ENCODE peak calls at places on chromosomes 11 and 22, in four cellular contexts. B, Q, N and H are unnamed samples.

GRCh38 chr11:15674756-15675155 is 560.0 kb downstream of the INSC start:
- DNase-seq in B (no peak), N (no peak), Q (no peak), H (no peak)

GRCh38 chr11:721347-721912 is 15.4 kb downstream of the EPS8L2 start:
- DNase-seq in Q (no peak), B (no peak), N (no peak), H (peak)

GRCh38 chr11:29159552-29160465 is 857.0 kb downstream of the KCNA4 start:
- DNase-seq in N (peak), Q (peak), B (peak), H (peak)

GRCh38 chr22:49713003-49713402 is 114.7 kb downstream of the BRD1 start:
- DNase-seq in N (no peak), Q (no peak), B (no peak), H (no peak)

GRCh38 chr11:26121466-26121865 is 210.5 kb upstream of the ANO3 start:
- DNase-seq in Q (no peak), N (no peak), B (no peak), H (no peak)

GRCh38 chr11:113985906-113986305 is 11.0 kb downstream of the HTR3A start:
- DNase-seq in Q (no peak), N (no peak), B (no peak), H (no peak)

GRCh38 chr22:40107244-40107643 is 70.5 kb upstream of the TNRC6B start:
- DNase-seq in N (no peak), B (no peak), Q (no peak), H (no peak)

GRCh38 chr22:38215156-38216038 is 13.6 kb downstream of the MAFF start:
- DNase-seq in N (no peak), Q (no peak), B (no peak), H (no peak)

GRCh38 chr11:75152651-75153553 is 2.0 kb downstream of the SLCO2B1 start:
- DNase-seq in Q (no peak), B (no peak), N (no peak), H (no peak)

GRCh38 chr11:65617136-65617850 is 1.7 kb downstream of the PCNX3 start:
- DNase-seq in B (no peak), Q (no peak), N (no peak), H (no peak)

GRCh38 chr22:24181088-24181995 is at the start of gene SUSD2:
- DNase-seq in N (no peak), Q (no peak), B (peak), H (peak)

GRCh38 chr22:27241430-27242110 is 560.0 kb downstream of the MN1 start:
- DNase-seq in B (no peak), Q (no peak), N (no peak), H (no peak)

GRCh38 chr22:35076648-35077047 is 10.7 kb downstream of the ISX start:
- DNase-seq in B (no peak), N (no peak), Q (no peak), H (no peak)

DNA sequence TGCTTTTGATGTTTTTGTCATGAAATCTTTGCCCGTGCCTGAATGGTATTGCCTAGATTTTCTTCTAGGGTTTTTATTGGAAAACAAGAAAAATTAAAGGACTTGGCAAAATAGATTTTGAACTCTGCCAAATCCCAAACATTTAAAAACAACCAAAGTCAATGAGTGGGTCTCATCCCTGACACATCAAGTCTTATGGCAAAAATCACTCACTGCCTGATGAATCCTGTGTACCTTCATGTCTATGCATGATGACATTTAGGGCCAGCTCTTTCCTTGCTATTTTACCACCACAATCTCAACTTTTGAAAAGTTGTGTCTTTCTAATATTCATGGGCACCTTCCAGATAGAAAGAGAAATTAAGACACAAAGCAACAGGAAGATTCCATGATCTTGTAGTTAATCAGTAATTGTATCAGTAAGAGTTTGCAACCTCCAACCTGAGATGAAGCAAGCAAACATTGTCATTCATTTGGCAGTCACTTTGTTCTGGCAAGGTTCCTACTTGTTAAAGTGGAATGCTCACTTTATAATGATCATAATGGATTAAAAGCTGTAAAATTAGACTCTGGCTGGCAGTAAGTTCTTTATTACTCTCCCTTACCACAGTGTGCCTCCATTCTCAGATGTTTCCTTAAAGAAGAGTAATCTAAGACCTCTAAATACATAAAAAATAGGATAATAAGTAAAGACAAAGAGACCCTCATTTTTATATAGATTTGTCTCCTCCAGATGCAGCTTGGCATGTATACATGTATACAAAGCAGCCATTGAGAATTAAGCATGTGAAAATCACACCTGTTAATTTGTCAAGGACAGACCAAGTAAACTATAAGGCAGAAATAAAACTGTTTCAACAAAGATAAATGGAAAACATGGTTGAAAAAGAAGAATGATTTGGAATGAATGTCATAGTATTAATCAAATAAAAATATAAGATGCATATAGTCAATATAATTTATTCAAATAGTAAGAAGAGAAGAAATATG is 51.6 kb downstream of the ETS1 start:
- DNase-seq in B (no peak), N (no peak), Q (no peak), H (no peak)
- H3K9ac ChIP-seq in B (no peak), N (no peak), Q (no peak), H (no peak)

GRCh38 chr11:77438487-77438886 is 35.4 kb downstream of the PAK1 start:
- DNase-seq in B (no peak), Q (no peak), N (no peak), H (no peak)
- H3K9ac ChIP-seq in B (no peak), Q (no peak), N (no peak), H (no peak)

DNA sequence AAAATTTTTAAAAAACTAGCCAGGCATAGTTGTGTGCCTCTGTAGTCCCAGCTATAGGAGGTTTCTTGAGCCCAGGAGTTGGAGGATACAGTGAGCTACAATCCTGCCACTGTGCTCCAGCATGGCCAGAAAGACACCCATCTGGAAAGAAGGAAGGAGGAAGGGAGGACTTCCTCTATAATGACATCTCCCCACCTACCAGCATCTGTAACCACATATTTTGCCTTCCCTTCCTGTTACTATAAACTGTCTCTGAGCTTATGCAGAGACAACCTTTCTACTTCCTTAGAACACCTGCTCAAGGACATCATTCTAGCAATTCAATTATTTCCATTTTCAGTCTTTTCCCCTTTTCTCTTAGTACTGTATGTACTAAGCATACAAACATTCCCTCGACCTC is 2.2 kb upstream of the NUP160 start:
- DNase-seq in B (no peak), N (no peak), Q (no peak), H (no peak)
- H3K9ac ChIP-seq in B (no peak), N (no peak), Q (no peak), H (no peak)

DNA sequence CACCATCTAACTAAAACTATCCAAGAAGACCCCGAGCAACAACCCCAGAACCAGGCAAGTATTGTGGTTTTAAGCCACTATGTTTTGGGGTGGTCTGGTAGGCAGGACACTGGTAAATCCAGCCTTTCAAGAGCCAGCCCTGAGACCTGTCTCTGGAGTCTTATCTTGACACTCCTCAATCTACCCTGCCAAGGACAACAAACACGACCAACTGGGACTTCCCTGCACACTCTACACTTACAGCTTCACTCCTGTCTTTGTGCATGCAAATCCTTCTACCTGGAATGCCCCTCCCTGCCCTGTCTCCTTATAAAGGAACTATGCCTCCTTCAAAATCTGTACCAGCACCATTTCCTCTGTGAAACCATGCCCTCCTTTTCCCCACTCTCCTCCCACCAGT is 107.3 kb downstream of the RPL27A start:
- DNase-seq in B (no peak), Q (no peak), N (no peak), H (no peak)
- H3K9ac ChIP-seq in B (no peak), Q (no peak), N (no peak), H (no peak)

DNA sequence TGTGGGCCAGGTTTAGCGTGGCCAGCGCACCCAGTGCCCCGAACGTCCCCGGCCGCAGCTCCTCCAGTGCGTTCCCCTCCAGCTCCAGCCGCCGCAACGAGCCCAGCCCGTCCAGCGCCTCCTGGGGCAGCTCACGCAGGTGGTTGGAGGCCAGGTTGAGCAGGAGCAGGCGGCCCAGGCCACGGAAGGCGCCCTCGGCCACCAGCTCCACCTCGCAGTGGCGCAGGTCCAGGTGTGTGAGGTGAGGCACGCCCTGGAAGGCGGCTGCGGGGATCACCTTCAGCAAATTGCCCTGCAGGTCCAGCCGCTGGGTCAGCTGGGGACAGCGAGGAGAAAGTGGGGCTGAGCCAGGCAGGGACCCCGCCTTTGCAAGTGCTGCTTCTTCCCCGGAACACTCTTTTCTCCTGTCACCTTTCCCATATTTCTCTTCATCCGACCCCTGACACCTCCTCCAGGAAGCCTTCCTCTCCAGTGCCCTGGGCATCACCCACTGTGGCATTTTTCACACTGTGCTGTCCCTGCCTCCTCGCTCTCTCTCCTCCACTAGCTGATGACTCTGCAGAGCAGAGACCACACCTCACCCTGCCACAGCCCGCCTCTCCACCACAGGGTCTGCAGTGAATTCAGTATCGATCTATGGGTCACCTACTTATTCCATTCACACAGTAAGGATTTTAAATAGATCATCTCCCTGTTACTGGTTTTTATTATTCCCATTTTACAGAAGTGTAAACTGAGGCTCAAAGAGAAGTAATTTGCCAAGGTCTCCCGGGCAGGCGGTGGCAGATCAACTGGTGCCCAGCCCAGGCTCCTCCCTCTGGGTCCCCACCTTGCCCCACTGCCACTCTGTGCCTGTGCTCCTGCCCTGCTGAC is 1.9 kb downstream of the CHADL start:
- DNase-seq in Q (no peak), B (no peak), N (no peak), H (no peak)
- H3K9ac ChIP-seq in Q (peak), B (peak), N (peak), H (no peak)

DNA sequence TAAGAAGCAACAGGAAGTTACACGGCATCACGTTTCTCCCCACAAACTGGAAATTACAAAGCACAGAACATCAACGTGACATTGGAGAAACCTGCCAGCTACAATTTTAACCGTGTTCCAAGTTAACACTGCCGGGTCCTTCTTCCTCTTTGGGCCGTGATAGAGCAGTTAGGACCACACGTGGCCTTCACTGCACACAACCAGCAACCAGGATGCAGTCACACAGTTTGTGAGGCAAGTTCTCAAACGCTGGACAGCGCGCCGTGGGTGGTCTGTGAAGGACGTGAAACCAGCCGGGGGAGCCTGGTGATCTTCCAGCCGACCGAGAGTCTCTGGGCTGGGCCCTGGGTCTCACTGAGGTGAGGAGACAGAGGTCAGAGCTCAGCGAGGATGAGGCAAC is 14.6 kb downstream of the C11orf21 start:
- DNase-seq in B (no peak), Q (no peak), N (no peak), H (no peak)
- H3K9ac ChIP-seq in B (no peak), Q (no peak), N (no peak), H (no peak)

GRCh38 chr11:46049325-46049860 is 71.9 kb downstream of the PHF21A start:
- DNase-seq in B (no peak), N (no peak), Q (no peak), H (peak)

GRCh38 chr11:46051102-46051501 is 70.2 kb downstream of the PHF21A start:
- DNase-seq in N (no peak), Q (no peak), B (no peak), H (no peak)

GRCh38 chr11:46048198-46048597 is 73.1 kb downstream of the PHF21A start:
- DNase-seq in Q (no peak), B (no peak), N (no peak), H (no peak)

GRCh38 chr11:46050652-46051051 is 70.6 kb downstream of the PHF21A start:
- DNase-seq in N (no peak), Q (no peak), B (no peak), H (no peak)

DNA sequence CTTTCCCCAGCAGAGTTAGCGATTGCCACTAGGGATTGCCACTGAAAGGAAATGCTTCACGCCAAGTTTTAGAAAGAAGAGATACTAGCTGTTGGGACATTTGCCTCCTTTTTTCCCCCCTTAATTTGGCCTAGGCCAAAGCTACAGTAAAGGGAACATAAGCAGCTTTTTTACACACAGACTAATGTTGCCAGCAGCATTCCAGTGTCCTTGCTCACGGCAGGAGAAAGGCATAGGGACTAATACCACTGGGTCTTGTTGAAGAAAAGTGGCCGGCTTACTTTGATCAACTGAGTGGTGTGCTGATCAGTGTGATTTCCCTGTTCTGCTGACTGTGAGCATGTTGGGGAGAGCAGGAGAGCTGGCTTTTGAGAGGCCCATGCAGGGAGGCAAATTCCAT is 71.2 kb downstream of the PHF21A start:
- DNase-seq in N (peak), Q (peak), B (no peak), H (peak)
- H3K9ac ChIP-seq in N (no peak), Q (no peak), B (no peak), H (no peak)

DNA sequence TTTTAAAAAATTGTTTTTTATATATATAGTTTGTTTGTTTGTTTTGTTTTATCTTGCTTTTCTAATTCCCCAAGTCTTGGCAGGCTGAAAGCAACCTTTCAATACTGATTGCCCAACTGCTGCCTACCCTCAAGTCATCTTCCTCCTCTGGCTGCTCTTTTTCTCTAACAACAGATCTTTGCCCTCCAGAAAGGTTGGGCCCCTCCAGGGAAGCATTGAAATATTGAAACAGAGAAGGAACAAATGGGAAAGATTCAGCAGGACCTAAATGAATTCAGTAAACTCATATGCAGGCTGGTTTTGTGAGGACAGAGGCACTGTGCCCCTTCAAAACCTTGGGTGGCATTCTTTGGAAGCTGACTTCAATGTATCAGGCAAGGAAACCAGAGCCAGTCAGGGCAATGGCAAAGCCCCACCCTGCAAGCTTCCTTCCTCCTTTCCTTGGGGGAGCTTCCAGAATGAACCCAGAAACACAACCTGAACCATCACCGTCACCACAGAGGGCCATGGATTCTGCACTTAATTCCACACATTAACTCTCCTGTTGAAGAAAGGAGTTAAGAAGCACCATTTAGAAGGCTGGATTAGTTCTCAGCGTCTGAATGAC is 815 bp upstream of the MS4A6A start:
- DNase-seq in N (no peak), B (no peak), Q (no peak), H (peak)
- H3K9ac ChIP-seq in N (no peak), B (no peak), Q (no peak), H (no peak)

GRCh38 chr22:42757475-42757874 is 36.8 kb upstream of the A4GALT start:
- DNase-seq in Q (no peak), B (peak), N (peak), H (peak)

GRCh38 chr22:42747701-42748513 is 27.2 kb upstream of the A4GALT start:
- DNase-seq in Q (no peak), B (no peak), N (peak), H (peak)

GRCh38 chr22:42754658-42755057 is 34.0 kb upstream of the A4GALT start:
- DNase-seq in N (no peak), Q (no peak), B (no peak), H (no peak)

GRCh38 chr22:42752230-42752746 is 31.6 kb upstream of the A4GALT start:
- DNase-seq in B (no peak), N (no peak), Q (no peak), H (peak)

GRCh38 chr22:42752912-42753311 is 32.2 kb upstream of the A4GALT start:
- DNase-seq in Q (no peak), N (no peak), B (no peak), H (no peak)
- H3K9ac ChIP-seq in Q (no peak), N (no peak), B (no peak), H (no peak)